ENCODE peak calls at places on chromosomes 13 and 19, in six cellular contexts. N is K562, C is A673, U is body of pancreas, L is endodermal cell, S is WERI-Rb-1. X is an unnamed sample. For H3K9me3 and H3K27me3, the result is how much of the 10 kb centered on the place peaks cover.

GRCh38 chr19:10718205-10719196 is 622 bp downstream of the DNM2 start:
- DNase-seq in N (peak), C (peak), U (peak), L (peak), S (peak), X (peak)

GRCh38 chr19:11102944-11103343 is 13.7 kb downstream of the LDLR start:
- DNase-seq in N (no peak), C (no peak), U (no peak), L (no peak), S (no peak), X (no peak)

GRCh38 chr13:60617863-60618733 is 221.1 kb downstream of the TDRD3 start:
- DNase-seq in N (peak), C (peak), U (no peak), L (peak), S (no peak), X (no peak)

GRCh38 chr19:38949580-38950367 is 19.0 kb downstream of the MRPS12 start:
- DNase-seq in N (no peak), C (peak), U (peak), L (peak), S (no peak), X (peak)

GRCh38 chr13:29679357-29680050 is 84.0 kb upstream of the SLC7A1 start:
- DNase-seq in N (no peak), C (no peak), U (peak), L (no peak), S (no peak), X (no peak)

GRCh38 chr13:44024496-44025155 is 144.9 kb downstream of the LACC1 start:
- DNase-seq in N (no peak), C (no peak), U (no peak), L (peak), S (no peak), X (no peak)

GRCh38 chr19:38047641-38048040 is 140.6 kb downstream of the SIPA1L3 start:
- DNase-seq in N (no peak), C (peak), U (no peak), L (peak), S (peak), X (no peak)

GRCh38 chr19:23314505-23315241 is 64.5 kb upstream of the ZNF724 start:
- DNase-seq in N (no peak), C (no peak), U (no peak), L (no peak), S (no peak), X (no peak)

GRCh38 chr19:55546822-55547614 is 1.7 kb upstream of the SBK3 start:
- DNase-seq in N (peak), C (peak), U (peak), L (no peak), S (peak), X (no peak)

GRCh38 chr13:94233401-94233800 is 246.1 kb downstream of the DCT start:
- DNase-seq in N (no peak), C (peak), U (no peak), L (no peak), S (no peak), X (no peak)

GRCh38 chr19:48608798-48609263 is 2.3 kb downstream of the SPACA4 start:
- DNase-seq in N (peak), C (peak), U (no peak), L (peak), S (peak), X (no peak)

GRCh38 chr13:113506871-113507388 is 16.4 kb upstream of the DCUN1D2 start:
- DNase-seq in N (no peak), C (no peak), U (no peak), L (no peak), S (no peak), X (no peak)

GRCh38 chr19:22257916-22258315 is 28.3 kb upstream of the ZNF729 start:
- DNase-seq in N (no peak), C (no peak), U (no peak), L (no peak), S (no peak), X (no peak)

GRCh38 chr19:22260499-22260898 is 25.7 kb upstream of the ZNF729 start:
- DNase-seq in N (no peak), C (no peak), U (no peak), L (no peak), S (no peak), X (no peak)

GRCh38 chr19:22257381-22257780 is 28.9 kb upstream of the ZNF729 start:
- DNase-seq in N (no peak), C (no peak), U (no peak), L (no peak), S (no peak), X (no peak)

GRCh38 chr19:22261596-22261995 is 24.6 kb upstream of the ZNF729 start:
- DNase-seq in N (no peak), C (no peak), U (no peak), L (no peak), S (no peak), X (no peak)

GRCh38 chr19:22263121-22263520 is 23.1 kb upstream of the ZNF729 start:
- DNase-seq in N (no peak), C (no peak), U (no peak), L (no peak), S (no peak), X (no peak)
- H3K9me3 ChIP-seq in N (under half), C (under half), U (under half), L (half or more), S (under half), X (under half)

DNA sequence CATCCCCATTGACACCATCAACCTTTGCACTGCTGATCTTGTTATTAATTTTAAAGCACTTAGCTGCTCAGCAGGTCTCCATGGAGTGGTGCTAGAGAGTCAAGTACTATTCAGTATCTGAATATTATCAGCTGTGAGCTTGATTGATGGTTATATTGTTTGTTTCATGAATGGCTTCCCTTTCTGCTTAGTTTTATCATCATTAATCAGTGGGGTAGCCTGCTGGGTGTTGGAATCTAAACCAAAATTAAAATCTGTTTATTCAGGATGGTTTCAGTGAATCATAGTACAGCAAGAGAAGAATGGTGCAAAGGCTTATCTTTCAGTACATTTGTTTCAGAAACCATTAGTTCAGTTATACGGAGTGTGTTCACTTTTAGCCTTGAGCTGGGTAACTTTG is 42.5 kb upstream of the SCEL start:
- DNase-seq in N (no peak), C (peak), U (no peak), L (no peak), S (no peak), X (no peak)
- TF ChIP-seq CTCF in N (peak), C (peak), U (peak), L (peak), S (peak), X (peak)

GRCh38 chr13:59450218-59450617 is 713.5 kb downstream of the DIAPH3 start:
- DNase-seq in N (no peak), C (no peak), U (no peak), L (no peak), S (no peak), X (no peak)

GRCh38 chr13:59447846-59448620 is 715.7 kb downstream of the DIAPH3 start:
- DNase-seq in N (no peak), C (no peak), U (no peak), L (peak), S (no peak), X (no peak)

GRCh38 chr13:59447031-59447430 is 716.7 kb downstream of the DIAPH3 start:
- DNase-seq in N (no peak), C (peak), U (no peak), L (no peak), S (no peak), X (no peak)

GRCh38 chr13:59449750-59450149 is 714.0 kb downstream of the DIAPH3 start:
- DNase-seq in N (no peak), C (no peak), U (no peak), L (no peak), S (no peak), X (no peak)

DNA sequence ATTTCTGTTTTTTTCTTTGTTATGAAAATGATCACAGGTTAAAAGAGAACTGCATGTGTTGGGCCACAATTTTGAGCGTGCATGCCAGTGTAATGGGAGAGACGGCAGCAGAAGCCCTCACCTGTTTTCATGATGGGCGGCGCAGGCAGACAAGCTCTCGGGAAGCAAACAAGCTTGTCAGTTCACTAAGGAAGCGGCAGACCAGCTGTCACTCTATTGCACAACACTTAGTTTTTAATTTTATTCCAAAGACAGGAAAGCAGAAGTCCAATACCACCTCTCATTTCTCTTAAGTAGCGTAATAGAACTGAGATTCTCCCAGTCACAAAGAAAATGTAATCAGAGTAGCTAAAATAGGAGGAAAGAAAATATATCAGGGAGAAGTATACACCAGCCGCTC is 711.5 kb downstream of the DIAPH3 start:
- DNase-seq in N (no peak), C (peak), U (no peak), L (no peak), S (peak), X (no peak)
- H3K27me3 ChIP-seq in N (under half), C (under half), U (under half), L (under half), S (under half), X (under half)

GRCh38 chr19:6288737-6289136 is 9.0 kb upstream of the MLLT1 start:
- DNase-seq in N (no peak), C (no peak), U (no peak), L (no peak), S (no peak), X (no peak)
- H3K9me3 ChIP-seq in N (under half), C (half or more), U (under half), L (half or more), S (half or more), X (half or more)

DNA sequence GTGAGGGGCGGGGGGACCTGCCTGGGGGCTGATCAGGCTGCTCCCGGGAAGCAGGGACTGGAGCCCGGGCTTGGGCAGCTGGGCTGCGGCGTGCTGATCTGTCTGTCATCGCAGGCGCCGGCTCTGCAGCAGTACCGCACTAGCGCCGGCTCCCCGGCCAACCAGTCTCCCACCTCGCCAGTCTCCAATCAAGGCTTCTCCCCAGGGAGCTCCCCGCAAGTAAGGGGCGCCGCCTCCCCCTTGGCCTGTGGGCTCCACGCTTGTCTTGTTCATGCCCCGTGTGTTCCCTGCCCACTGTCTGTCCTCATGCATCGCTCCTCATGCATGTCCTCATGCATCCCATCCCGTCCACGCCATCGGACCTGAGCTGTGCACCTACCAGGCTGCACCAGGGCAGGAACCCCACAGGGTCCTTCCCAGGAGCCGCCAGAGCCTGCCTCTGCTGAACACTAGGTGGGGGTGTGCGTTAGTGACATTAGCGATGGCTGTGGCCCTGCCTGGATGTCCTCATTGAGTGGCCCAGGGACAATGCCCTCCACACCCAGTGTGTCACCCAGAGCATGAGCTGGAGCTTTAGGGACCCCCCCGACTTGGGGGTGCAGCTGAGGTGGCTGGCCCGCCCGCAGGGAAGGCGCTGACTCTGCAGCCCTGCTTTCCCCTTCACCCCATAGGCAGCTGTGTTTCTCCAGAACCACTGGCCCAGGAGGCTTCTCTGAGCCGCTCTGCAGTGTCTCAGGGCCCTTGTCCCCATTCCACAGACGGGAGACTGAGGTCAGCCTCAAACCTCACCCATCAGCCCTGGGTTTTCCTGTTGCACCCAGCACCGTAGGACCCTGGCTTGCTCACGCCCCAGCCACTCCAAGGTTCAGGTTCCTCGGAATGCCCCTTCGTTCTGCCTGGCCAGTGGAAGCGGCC is 19.5 kb downstream of the COMP start:
- DNase-seq in N (peak), C (peak), U (no peak), L (peak), S (peak), X (no peak)
- TF ChIP-seq CTCF in N (peak), C (peak), U (no peak), L (peak), S (peak), X (no peak)

DNA sequence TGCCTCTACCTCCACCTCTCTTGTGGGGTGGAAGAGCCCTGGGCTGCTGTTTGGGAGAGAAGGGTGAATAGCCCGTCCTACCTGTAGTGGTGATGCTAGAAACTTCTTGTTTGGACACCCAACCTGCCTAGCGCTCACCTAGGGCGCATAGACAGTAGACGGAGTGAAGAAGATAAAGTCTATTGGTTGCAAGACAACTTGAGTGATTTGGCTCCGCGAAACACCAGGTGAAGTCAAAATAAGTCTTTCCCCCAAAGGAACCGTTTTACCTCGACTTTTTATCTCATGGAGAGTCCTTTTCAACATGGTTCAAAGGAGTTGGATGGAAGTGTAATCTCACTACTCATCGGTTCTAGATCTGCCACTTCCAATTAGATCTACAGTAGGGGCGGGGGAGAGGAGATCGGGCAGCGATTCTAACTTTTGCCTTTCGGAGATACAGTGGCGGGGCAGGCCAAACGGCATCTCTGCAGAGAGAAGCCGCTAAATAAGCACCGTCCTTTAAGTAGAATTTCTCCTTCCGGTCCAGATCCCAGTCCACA is 694 bp upstream of the ZIC5 start:
- DNase-seq in N (no peak), C (no peak), U (no peak), L (peak), S (no peak), X (no peak)
- H3K27me3 ChIP-seq in N (under half), C (under half), U (under half), L (half or more), S (half or more), X (half or more)

GRCh38 chr19:36668646-36669045 is 2.0 kb upstream of the ZNF461 start:
- DNase-seq in N (no peak), C (no peak), U (no peak), L (no peak), S (no peak), X (no peak)

GRCh38 chr19:36672368-36672767 is 5.7 kb upstream of the ZNF461 start:
- DNase-seq in N (no peak), C (no peak), U (no peak), L (no peak), S (no peak), X (no peak)

GRCh38 chr19:36679455-36679854 is 8.0 kb upstream of the ZNF567 start:
- DNase-seq in N (no peak), C (no peak), U (no peak), L (no peak), S (no peak), X (no peak)

DNA sequence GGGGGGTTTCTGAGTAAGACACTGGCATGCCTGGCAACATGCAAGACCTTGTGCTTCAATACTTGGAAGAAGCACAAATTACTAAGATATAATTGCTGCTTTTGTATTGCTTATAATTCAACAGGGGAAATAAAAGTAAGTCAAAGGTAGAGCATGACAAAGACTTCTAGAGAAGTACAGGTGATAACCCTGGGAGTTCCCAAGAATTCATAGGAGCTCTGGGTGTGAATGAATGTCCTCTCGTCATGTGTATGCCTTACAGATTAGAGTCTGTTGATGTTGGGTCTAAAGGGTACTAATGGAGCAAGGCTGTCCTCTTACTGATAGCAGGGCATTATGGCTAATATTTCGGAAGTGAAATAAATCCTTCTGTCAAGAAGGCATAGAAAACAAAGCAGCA is 7.6 kb upstream of the ZNF461 start:
- DNase-seq in N (no peak), C (no peak), U (no peak), L (no peak), S (no peak), X (no peak)
- H3K9me3 ChIP-seq in N (under half), C (under half), U (under half), L (under half), S (under half), X (half or more)

GRCh38 chr13:71306821-71307220 is 560.2 kb downstream of the DACH1 start:
- DNase-seq in N (no peak), C (no peak), U (no peak), L (no peak), S (no peak), X (no peak)

GRCh38 chr13:71312923-71313322 is 554.1 kb downstream of the DACH1 start:
- DNase-seq in N (no peak), C (no peak), U (no peak), L (no peak), S (no peak), X (no peak)

GRCh38 chr13:71304861-71305260 is 562.1 kb downstream of the DACH1 start:
- DNase-seq in N (no peak), C (no peak), U (no peak), L (no peak), S (no peak), X (no peak)

GRCh38 chr13:71309905-71310304 is 557.1 kb downstream of the DACH1 start:
- DNase-seq in N (no peak), C (no peak), U (no peak), L (no peak), S (no peak), X (no peak)
- TF ChIP-seq CTCF in N (no peak), C (no peak), U (no peak), L (no peak), S (no peak), X (no peak)

GRCh38 chr19:40960062-40960685 is 30.9 kb upstream of the CYP2B6 start:
- DNase-seq in N (no peak), C (no peak), U (no peak), L (no peak), S (no peak), X (no peak)
- H3K27me3 ChIP-seq in N (under half), C (under half), U (under half), L (under half), S (under half), X (under half)

GRCh38 chr19:57210381-57210780 is 19.1 kb downstream of the ZNF264 start:
- DNase-seq in N (no peak), C (no peak), U (no peak), L (no peak), S (no peak), X (no peak)
- H3K9me3 ChIP-seq in N (under half), C (under half), U (under half), L (under half), S (under half), X (half or more)